ENCODE peak calls at places on chromosome 17, in seven cellular contexts. D is SK-MEL-5; T is body of pancreas; N is HS-5; M is activated naive CD4-positive, alpha-beta T cell treated with anti-CD3 and anti-CD28 coated beads for 36 hours; O is PC-3; E is iris pigment epithelial cell. X is an unnamed sample.

GRCh38 chr17:63041722-63042121 is 75.7 kb downstream of the TANC2 start:
- DNase-seq in N (no peak), M (no peak), T (no peak), O (no peak), E (no peak), D (no peak), X (no peak)

GRCh38 chr17:77320046-77320445 is 179.3 kb downstream of the SEC14L1 start:
- DNase-seq in M (no peak), O (no peak), D (peak), E (peak), N (no peak), T (peak), X (no peak)

GRCh38 chr17:41687828-41688640 is 651 bp upstream of the EIF1 start:
- DNase-seq in T (peak), D (peak), M (peak), E (peak), N (no peak), O (peak), X (peak)

GRCh38 chr17:45942284-45942683 is 47.9 kb downstream of the MAPT start:
- DNase-seq in O (no peak), N (no peak), M (no peak), T (peak), D (peak), E (no peak), X (no peak)

GRCh38 chr17:39352511-39352910 is 48.9 kb downstream of the FBXL20 start:
- DNase-seq in D (peak), T (no peak), N (no peak), M (no peak), E (peak), O (no peak), X (no peak)

GRCh38 chr17:80191720-80192265 is 22.0 kb downstream of the CARD14 start:
- DNase-seq in O (no peak), N (no peak), D (peak), T (no peak), E (no peak), M (no peak), X (no peak)

GRCh38 chr17:63116228-63116627 is 150.2 kb downstream of the TANC2 start:
- DNase-seq in M (no peak), O (peak), D (peak), N (no peak), T (no peak), E (no peak), X (no peak)

GRCh38 chr17:29929544-29930398 is at the start of gene SSH2:
- DNase-seq in M (peak), E (peak), D (peak), T (peak), O (peak), N (no peak), X (peak)

GRCh38 chr17:31579265-31579664 is 187.8 kb downstream of the RAB11FIP4 start:
- DNase-seq in N (no peak), D (peak), O (peak), T (peak), E (no peak), M (no peak), X (peak)

GRCh38 chr17:48241770-48242497 is 134.4 kb downstream of the SNX11 start:
- DNase-seq in D (no peak), O (no peak), M (no peak), E (no peak), N (no peak), T (no peak), X (peak)

GRCh38 chr17:30376621-30377452 is 1.9 kb upstream of the CPD start:
- DNase-seq in M (peak), T (peak), E (peak), O (peak), N (no peak), D (peak), X (no peak)

GRCh38 chr17:10687497-10687896 is 9.8 kb downstream of the SCO1 start:
- DNase-seq in O (no peak), D (peak), T (no peak), N (no peak), E (no peak), M (no peak), X (no peak)

GRCh38 chr17:13420294-13421277 is 181.1 kb downstream of the HS3ST3A1 start:
- DNase-seq in O (peak), T (no peak), N (peak), D (no peak), M (no peak), E (peak), X (peak)

X was measured in kidney tubule cell.